ENCODE peak calls at places on chromosomes 2 and 18, in six cellular contexts. One of them, this sample, is unnamed. For H3K27me3, the result is how much of the 10 kb centered on the place peaks cover.

GRCh38 chr2:6771539-6772365 is 94.0 kb downstream of the CMPK2 start:
- DNase-seq in GM23338: peak
- DNase-seq in HCT116: no peak
- DNase-seq in AG04450: no peak
- DNase-seq in adrenal gland: no peak
- DNase-seq in heart left ventricle: no peak
- DNase-seq in this sample: no peak

GRCh38 chr2:203928849-203929248 is 7.7 kb upstream of the ICOS start:
- DNase-seq in GM23338: peak
- DNase-seq in HCT116: no peak
- DNase-seq in AG04450: no peak
- DNase-seq in adrenal gland: no peak
- DNase-seq in heart left ventricle: no peak
- DNase-seq in this sample: no peak

GRCh38 chr2:27870724-27871123 is 19.5 kb downstream of the RBKS start:
- DNase-seq in GM23338: no peak
- DNase-seq in HCT116: no peak
- DNase-seq in AG04450: no peak
- DNase-seq in adrenal gland: no peak
- DNase-seq in heart left ventricle: no peak
- DNase-seq in this sample: no peak

GRCh38 chr18:12657849-12658829 is at the start of gene SPIRE1:
- DNase-seq in GM23338: peak
- DNase-seq in HCT116: no peak
- DNase-seq in AG04450: no peak
- DNase-seq in adrenal gland: peak
- DNase-seq in heart left ventricle: peak
- DNase-seq in this sample: peak

GRCh38 chr2:230942920-230943896 is 18.2 kb upstream of the GPR55 start:
- DNase-seq in GM23338: no peak
- DNase-seq in HCT116: no peak
- DNase-seq in AG04450: no peak
- DNase-seq in adrenal gland: peak
- DNase-seq in heart left ventricle: no peak
- DNase-seq in this sample: no peak

GRCh38 chr18:45255142-45255890 is 360.0 kb upstream of the SLC14A2 start:
- DNase-seq in GM23338: peak
- DNase-seq in HCT116: no peak
- DNase-seq in AG04450: peak
- DNase-seq in adrenal gland: no peak
- DNase-seq in heart left ventricle: peak
- DNase-seq in this sample: no peak

GRCh38 chr2:112138143-112139032 is at the start of gene FBLN7:
- DNase-seq in GM23338: peak
- DNase-seq in HCT116: no peak
- DNase-seq in AG04450: no peak
- DNase-seq in adrenal gland: peak
- DNase-seq in heart left ventricle: no peak
- DNase-seq in this sample: peak

GRCh38 chr2:169709335-169709734 is 15.1 kb downstream of the PHOSPHO2 start:
- DNase-seq in GM23338: no peak
- DNase-seq in HCT116: no peak
- DNase-seq in AG04450: no peak
- DNase-seq in adrenal gland: no peak
- DNase-seq in heart left ventricle: no peak
- DNase-seq in this sample: no peak

GRCh38 chr2:88057437-88057844 is 1.9 kb upstream of the KRCC1 start:
- DNase-seq in GM23338: no peak
- DNase-seq in HCT116: no peak
- DNase-seq in AG04450: no peak
- DNase-seq in adrenal gland: no peak
- DNase-seq in heart left ventricle: no peak
- DNase-seq in this sample: no peak

GRCh38 chr2:36059684-36060083 is 295.9 kb upstream of the CRIM1 start:
- DNase-seq in GM23338: no peak
- DNase-seq in HCT116: no peak
- DNase-seq in AG04450: no peak
- DNase-seq in adrenal gland: no peak
- DNase-seq in heart left ventricle: no peak
- DNase-seq in this sample: no peak

GRCh38 chr2:226911932-226912331 is 76.1 kb downstream of the RHBDD1 start:
- DNase-seq in GM23338: no peak
- DNase-seq in HCT116: no peak
- DNase-seq in AG04450: no peak
- DNase-seq in adrenal gland: no peak
- DNase-seq in heart left ventricle: no peak
- DNase-seq in this sample: no peak

GRCh38 chr2:222753251-222753824 is 81.9 kb downstream of the MOGAT1 start:
- DNase-seq in GM23338: no peak
- DNase-seq in HCT116: no peak
- DNase-seq in AG04450: no peak
- DNase-seq in adrenal gland: no peak
- DNase-seq in heart left ventricle: peak
- DNase-seq in this sample: no peak

GRCh38 chr2:60359569-60359968 is 193.9 kb downstream of the BCL11A start:
- DNase-seq in GM23338: no peak
- DNase-seq in HCT116: no peak
- DNase-seq in AG04450: no peak
- DNase-seq in adrenal gland: no peak
- DNase-seq in heart left ventricle: no peak
- DNase-seq in this sample: no peak

GRCh38 chr18:72504866-72505265 is 39.3 kb downstream of the CBLN2 start:
- DNase-seq in GM23338: no peak
- DNase-seq in HCT116: no peak
- DNase-seq in AG04450: no peak
- DNase-seq in adrenal gland: no peak
- DNase-seq in heart left ventricle: no peak
- DNase-seq in this sample: no peak

GRCh38 chr2:15730545-15731212 is 139.0 kb downstream of the DDX1 start:
- DNase-seq in GM23338: no peak
- DNase-seq in HCT116: peak
- DNase-seq in AG04450: peak
- DNase-seq in adrenal gland: peak
- DNase-seq in heart left ventricle: peak
- DNase-seq in this sample: no peak

GRCh38 chr18:74869904-74870863 is 272.5 kb downstream of the ZNF407 start:
- DNase-seq in GM23338: no peak
- DNase-seq in HCT116: no peak
- DNase-seq in AG04450: no peak
- DNase-seq in adrenal gland: no peak
- DNase-seq in heart left ventricle: no peak
- DNase-seq in this sample: no peak

GRCh38 chr2:74425523-74425922 is 4.0 kb downstream of the WDR54 start:
- DNase-seq in GM23338: no peak
- DNase-seq in HCT116: no peak
- DNase-seq in AG04450: no peak
- DNase-seq in adrenal gland: no peak
- DNase-seq in heart left ventricle: no peak
- DNase-seq in this sample: no peak

GRCh38 chr2:28375236-28375635 is 17.4 kb upstream of the FOSL2 start:
- DNase-seq in GM23338: no peak
- DNase-seq in HCT116: no peak
- DNase-seq in AG04450: no peak
- DNase-seq in adrenal gland: no peak
- DNase-seq in heart left ventricle: no peak
- DNase-seq in this sample: no peak

GRCh38 chr2:127953128-127953718 is 67.5 kb upstream of the AMMECR1L start:
- DNase-seq in GM23338: no peak
- DNase-seq in HCT116: no peak
- DNase-seq in AG04450: no peak
- DNase-seq in adrenal gland: peak
- DNase-seq in heart left ventricle: peak
- DNase-seq in this sample: no peak

GRCh38 chr2:185215497-185215896 is 523.1 kb upstream of the FSIP2 start:
- DNase-seq in GM23338: peak
- DNase-seq in HCT116: no peak
- DNase-seq in AG04450: no peak
- DNase-seq in adrenal gland: no peak
- DNase-seq in heart left ventricle: no peak
- DNase-seq in this sample: no peak

GRCh38 chr2:238295144-238296112 is 7.0 kb upstream of the PER2 start:
- DNase-seq in GM23338: no peak
- DNase-seq in HCT116: no peak
- DNase-seq in AG04450: no peak
- DNase-seq in adrenal gland: no peak
- DNase-seq in heart left ventricle: no peak
- DNase-seq in this sample: no peak

GRCh38 chr2:15298769-15299168 is 262.4 kb downstream of the NBAS start:
- DNase-seq in GM23338: no peak
- DNase-seq in HCT116: no peak
- DNase-seq in AG04450: peak
- DNase-seq in adrenal gland: no peak
- DNase-seq in heart left ventricle: no peak
- DNase-seq in this sample: no peak

GRCh38 chr2:41937464-41937861 is 110.4 kb upstream of the PKDCC start:
- DNase-seq in GM23338: peak
- DNase-seq in HCT116: no peak
- DNase-seq in AG04450: no peak
- DNase-seq in adrenal gland: no peak
- DNase-seq in heart left ventricle: no peak
- DNase-seq in this sample: no peak

GRCh38 chr2:29113891-29114321 is 1.3 kb upstream of the CLIP4 start:
- DNase-seq in GM23338: no peak
- DNase-seq in HCT116: peak
- DNase-seq in AG04450: no peak
- DNase-seq in adrenal gland: peak
- DNase-seq in heart left ventricle: peak
- DNase-seq in this sample: no peak

GRCh38 chr18:6752200-6752873 is 22.8 kb downstream of the ARHGAP28 start:
- DNase-seq in GM23338: peak
- DNase-seq in HCT116: no peak
- DNase-seq in AG04450: peak
- DNase-seq in adrenal gland: no peak
- DNase-seq in heart left ventricle: no peak
- DNase-seq in this sample: no peak

GRCh38 chr2:168694876-168695275 is 107.6 kb upstream of the NOSTRIN start:
- DNase-seq in GM23338: no peak
- DNase-seq in HCT116: no peak
- DNase-seq in AG04450: no peak
- DNase-seq in adrenal gland: no peak
- DNase-seq in heart left ventricle: no peak
- DNase-seq in this sample: no peak

GRCh38 chr2:177262958-177263450 is 1.5 kb downstream of the NFE2L2 start:
- DNase-seq in GM23338: no peak
- DNase-seq in HCT116: no peak
- DNase-seq in AG04450: no peak
- DNase-seq in adrenal gland: no peak
- DNase-seq in heart left ventricle: no peak
- DNase-seq in this sample: no peak

GRCh38 chr2:86335865-86336321 is 1.5 kb downstream of the REEP1 start:
- DNase-seq in GM23338: peak
- DNase-seq in HCT116: no peak
- DNase-seq in AG04450: no peak
- DNase-seq in adrenal gland: no peak
- DNase-seq in heart left ventricle: no peak
- DNase-seq in this sample: no peak

GRCh38 chr2:86336350-86337234 is 834 bp downstream of the REEP1 start:
- DNase-seq in GM23338: peak
- DNase-seq in HCT116: no peak
- DNase-seq in AG04450: no peak
- DNase-seq in adrenal gland: peak
- DNase-seq in heart left ventricle: peak
- DNase-seq in this sample: peak

GRCh38 chr2:86331391-86331790 is 6.0 kb downstream of the REEP1 start:
- DNase-seq in GM23338: no peak
- DNase-seq in HCT116: no peak
- DNase-seq in AG04450: no peak
- DNase-seq in adrenal gland: no peak
- DNase-seq in heart left ventricle: no peak
- DNase-seq in this sample: peak

GRCh38 chr2:86332654-86333053 is 4.8 kb downstream of the REEP1 start:
- DNase-seq in GM23338: no peak
- DNase-seq in HCT116: no peak
- DNase-seq in AG04450: no peak
- DNase-seq in adrenal gland: no peak
- DNase-seq in heart left ventricle: no peak
- DNase-seq in this sample: no peak

GRCh38 chr2:86333378-86333777 is 4.0 kb downstream of the REEP1 start:
- DNase-seq in GM23338: no peak
- DNase-seq in HCT116: no peak
- DNase-seq in AG04450: no peak
- DNase-seq in adrenal gland: no peak
- DNase-seq in heart left ventricle: no peak
- DNase-seq in this sample: no peak
- H3K4me3 ChIP-seq in GM23338: no peak
- H3K4me3 ChIP-seq in HCT116: no peak
- H3K4me3 ChIP-seq in AG04450: no peak
- H3K4me3 ChIP-seq in adrenal gland: no peak
- H3K4me3 ChIP-seq in heart left ventricle: no peak
- H3K4me3 ChIP-seq in this sample: no peak

DNA sequence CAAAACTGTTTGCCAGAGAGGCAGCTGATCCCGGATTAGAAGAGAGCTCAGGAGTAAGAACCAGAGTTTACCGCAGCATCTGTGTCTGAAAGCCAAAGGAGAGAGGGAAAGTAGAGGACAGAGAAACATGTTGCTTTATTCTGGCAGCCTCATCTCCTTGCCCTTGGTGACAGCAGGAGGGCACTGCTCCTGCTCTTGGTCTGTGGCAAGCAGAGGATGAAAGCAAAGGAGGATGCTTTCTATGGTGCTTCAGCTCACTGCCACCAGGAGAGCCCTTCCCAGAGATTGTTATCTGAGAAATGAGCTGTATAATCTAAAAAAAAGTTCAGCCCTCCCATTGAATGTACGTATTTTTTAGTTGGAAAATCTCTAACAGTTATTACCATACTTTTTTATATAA is 7.7 kb downstream of the SLC1A4 start:
- DNase-seq in GM23338: peak
- DNase-seq in HCT116: no peak
- DNase-seq in AG04450: no peak
- DNase-seq in adrenal gland: no peak
- DNase-seq in heart left ventricle: no peak
- DNase-seq in this sample: peak
- TF ChIP-seq CTCF in GM23338: peak
- TF ChIP-seq CTCF in HCT116: no peak
- TF ChIP-seq CTCF in AG04450: peak
- TF ChIP-seq CTCF in adrenal gland: peak
- TF ChIP-seq CTCF in heart left ventricle: no peak
- TF ChIP-seq CTCF in this sample: no peak

GRCh38 chr2:120528051-120528692 is 182.2 kb downstream of the INHBB start:
- DNase-seq in GM23338: no peak
- DNase-seq in HCT116: no peak
- DNase-seq in AG04450: no peak
- DNase-seq in adrenal gland: no peak
- DNase-seq in heart left ventricle: no peak
- DNase-seq in this sample: no peak
- H3K27me3 ChIP-seq in GM23338: under half
- H3K27me3 ChIP-seq in HCT116: under half
- H3K27me3 ChIP-seq in AG04450: half or more
- H3K27me3 ChIP-seq in adrenal gland: under half
- H3K27me3 ChIP-seq in heart left ventricle: under half
- H3K27me3 ChIP-seq in this sample: under half

DNA sequence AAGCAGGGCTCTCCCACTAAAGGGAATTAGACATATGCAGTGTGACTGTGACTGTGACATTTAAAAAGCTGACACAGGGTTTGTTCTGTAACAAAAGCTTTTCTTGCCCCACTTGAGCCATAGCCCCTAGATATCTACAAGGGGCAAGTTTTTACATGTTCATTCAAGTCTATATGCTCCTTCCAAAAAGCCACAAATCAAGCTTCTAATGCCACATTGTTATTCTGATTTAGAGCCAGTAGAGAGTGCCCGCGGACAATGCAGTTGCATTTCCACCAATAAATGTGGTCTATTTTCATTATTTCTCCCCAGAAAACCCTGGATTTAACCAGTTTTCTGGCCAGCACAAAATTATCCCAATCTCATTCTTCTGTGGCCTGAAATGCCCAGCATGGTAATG is 9.9 kb downstream of the ARHGAP25 start:
- DNase-seq in GM23338: peak
- DNase-seq in HCT116: no peak
- DNase-seq in AG04450: no peak
- DNase-seq in adrenal gland: no peak
- DNase-seq in heart left ventricle: no peak
- DNase-seq in this sample: no peak
- H3K4me3 ChIP-seq in GM23338: no peak
- H3K4me3 ChIP-seq in HCT116: no peak
- H3K4me3 ChIP-seq in AG04450: no peak
- H3K4me3 ChIP-seq in adrenal gland: no peak
- H3K4me3 ChIP-seq in heart left ventricle: no peak
- H3K4me3 ChIP-seq in this sample: no peak

This sample was measured in Caco-2.